ENCODE peak calls at places on chromosomes 7 and 10, in seven cellular contexts. A is NCI-H2081; D is skeletal muscle cell; Z is activated CD8-positive, alpha-beta memory T cell treated with anti-CD3 and anti-CD28 coated beads for 48 hours; S is putamen; U is suprapubic skin; Y is posterior vena cava. K is an unnamed sample.

GRCh38 chr7:105408791-105409410 is 20.2 kb upstream of the SRPK2 start:
- DNase-seq in A (no peak), U (no peak), D (no peak), Z (no peak), S (no peak), Y (no peak), K (no peak)

GRCh38 chr7:155667241-155667849 is 22.9 kb downstream of the RBM33 start:
- DNase-seq in Z (no peak), S (no peak), Y (no peak), D (no peak), A (no peak), U (no peak), K (no peak)

GRCh38 chr7:50641442-50642405 is 76.5 kb upstream of the DDC start:
- DNase-seq in A (no peak), U (no peak), D (no peak), S (peak), Z (no peak), Y (peak), K (no peak)

GRCh38 chr10:43710772-43711471 is 62.2 kb upstream of the ZNF32 start:
- DNase-seq in U (no peak), S (no peak), Y (no peak), A (no peak), Z (no peak), D (no peak), K (no peak)

GRCh38 chr7:2017914-2018785 is 214.6 kb downstream of the MAD1L1 start:
- DNase-seq in Y (peak), A (no peak), U (peak), S (no peak), D (no peak), Z (no peak), K (no peak)

GRCh38 chr7:23356726-23357125 is 57.6 kb downstream of the MALSU1 start:
- DNase-seq in Z (no peak), D (no peak), S (no peak), A (no peak), Y (no peak), U (no peak), K (no peak)

GRCh38 chr10:11522821-11523245 is 88.6 kb downstream of the USP6NL start:
- DNase-seq in S (no peak), U (no peak), Z (no peak), A (no peak), Y (no peak), D (no peak), K (no peak)

GRCh38 chr7:154474903-154475520 is 422.8 kb downstream of the DPP6 start:
- DNase-seq in S (no peak), D (no peak), U (no peak), Y (no peak), Z (no peak), A (no peak), K (no peak)

GRCh38 chr10:60425392-60426110 is 35.9 kb upstream of the ANK3 start:
- DNase-seq in Z (no peak), D (peak), S (no peak), Y (no peak), U (no peak), A (no peak), K (no peak)

GRCh38 chr7:15326044-15326644 is 235.7 kb downstream of the AGMO start:
- DNase-seq in S (peak), Y (no peak), D (no peak), Z (no peak), A (peak), U (no peak), K (no peak)

GRCh38 chr7:123494193-123494796 is 40.1 kb downstream of the IQUB start:
- DNase-seq in Z (no peak), Y (no peak), S (peak), A (peak), U (no peak), D (no peak), K (no peak)

GRCh38 chr10:15058689-15059088 is 14.9 kb downstream of the OLAH start:
- DNase-seq in D (no peak), U (no peak), Y (no peak), S (no peak), A (no peak), Z (no peak), K (no peak)

K was measured in GM04503.